ENCODE peak calls at places on chromosomes 12 and 14, in nine cellular contexts. One of them, this sample, is unnamed.

GRCh38 chr12:119154435-119154818 is 24.3 kb upstream of the HSPB8 start:
- DNase-seq in Panc1: no peak
- DNase-seq in CD8-positive, alpha-beta T cell: no peak
- DNase-seq in AG04450: no peak
- DNase-seq in pancreas: no peak
- DNase-seq in transverse colon: no peak
- DNase-seq in A549: peak
- DNase-seq in mammary epithelial cell: no peak
- DNase-seq in ascending aorta: no peak
- DNase-seq in this sample: no peak

GRCh38 chr14:92540472-92541048 is 27.0 kb downstream of the RIN3 start:
- DNase-seq in pancreas: peak
- DNase-seq in AG04450: peak
- DNase-seq in mammary epithelial cell: peak
- DNase-seq in A549: peak
- DNase-seq in Panc1: peak
- DNase-seq in ascending aorta: peak
- DNase-seq in CD8-positive, alpha-beta T cell: no peak
- DNase-seq in transverse colon: peak
- DNase-seq in this sample: peak

GRCh38 chr12:14418526-14418925 is 53.0 kb downstream of the ATF7IP start:
- DNase-seq in pancreas: no peak
- DNase-seq in mammary epithelial cell: peak
- DNase-seq in ascending aorta: no peak
- DNase-seq in Panc1: no peak
- DNase-seq in AG04450: no peak
- DNase-seq in CD8-positive, alpha-beta T cell: no peak
- DNase-seq in A549: no peak
- DNase-seq in transverse colon: no peak
- DNase-seq in this sample: no peak

GRCh38 chr12:97854477-97854876 is 391.9 kb downstream of the RMST start:
- DNase-seq in transverse colon: no peak
- DNase-seq in mammary epithelial cell: no peak
- DNase-seq in CD8-positive, alpha-beta T cell: no peak
- DNase-seq in AG04450: no peak
- DNase-seq in A549: no peak
- DNase-seq in Panc1: no peak
- DNase-seq in ascending aorta: no peak
- DNase-seq in pancreas: no peak
- DNase-seq in this sample: no peak

GRCh38 chr14:92651793-92652382 is 96.5 kb downstream of the LGMN start:
- DNase-seq in CD8-positive, alpha-beta T cell: peak
- DNase-seq in transverse colon: peak
- DNase-seq in A549: no peak
- DNase-seq in AG04450: no peak
- DNase-seq in pancreas: no peak
- DNase-seq in mammary epithelial cell: no peak
- DNase-seq in ascending aorta: peak
- DNase-seq in Panc1: no peak
- DNase-seq in this sample: no peak

GRCh38 chr12:96989916-96990315 is 82.9 kb downstream of the NEDD1 start:
- DNase-seq in pancreas: no peak
- DNase-seq in Panc1: no peak
- DNase-seq in A549: peak
- DNase-seq in AG04450: no peak
- DNase-seq in CD8-positive, alpha-beta T cell: no peak
- DNase-seq in ascending aorta: no peak
- DNase-seq in mammary epithelial cell: peak
- DNase-seq in transverse colon: no peak
- DNase-seq in this sample: no peak

GRCh38 chr12:56431850-56432249 is 17.4 kb downstream of the TIMELESS start:
- DNase-seq in A549: no peak
- DNase-seq in AG04450: no peak
- DNase-seq in transverse colon: no peak
- DNase-seq in mammary epithelial cell: no peak
- DNase-seq in CD8-positive, alpha-beta T cell: no peak
- DNase-seq in Panc1: no peak
- DNase-seq in ascending aorta: no peak
- DNase-seq in pancreas: no peak
- DNase-seq in this sample: no peak

GRCh38 chr12:84136862-84137367 is 775.7 kb downstream of the SLC6A15 start:
- DNase-seq in mammary epithelial cell: peak
- DNase-seq in ascending aorta: no peak
- DNase-seq in transverse colon: no peak
- DNase-seq in pancreas: no peak
- DNase-seq in A549: peak
- DNase-seq in AG04450: no peak
- DNase-seq in CD8-positive, alpha-beta T cell: no peak
- DNase-seq in Panc1: no peak
- DNase-seq in this sample: peak

GRCh38 chr12:65741662-65742480 is 82.4 kb upstream of the HMGA2 start:
- DNase-seq in CD8-positive, alpha-beta T cell: no peak
- DNase-seq in ascending aorta: no peak
- DNase-seq in AG04450: no peak
- DNase-seq in A549: peak
- DNase-seq in pancreas: no peak
- DNase-seq in transverse colon: peak
- DNase-seq in mammary epithelial cell: no peak
- DNase-seq in Panc1: no peak
- DNase-seq in this sample: peak

GRCh38 chr14:23382276-23382675 is 5.4 kb downstream of the CMTM5 start:
- DNase-seq in pancreas: no peak
- DNase-seq in ascending aorta: no peak
- DNase-seq in A549: no peak
- DNase-seq in mammary epithelial cell: no peak
- DNase-seq in CD8-positive, alpha-beta T cell: no peak
- DNase-seq in transverse colon: no peak
- DNase-seq in AG04450: no peak
- DNase-seq in Panc1: no peak
- DNase-seq in this sample: no peak

GRCh38 chr12:56634242-56634836 is 4.2 kb upstream of the BAZ2A start:
- DNase-seq in mammary epithelial cell: peak
- DNase-seq in transverse colon: peak
- DNase-seq in Panc1: no peak
- DNase-seq in A549: peak
- DNase-seq in CD8-positive, alpha-beta T cell: no peak
- DNase-seq in pancreas: peak
- DNase-seq in ascending aorta: peak
- DNase-seq in AG04450: no peak
- DNase-seq in this sample: peak

DNA sequence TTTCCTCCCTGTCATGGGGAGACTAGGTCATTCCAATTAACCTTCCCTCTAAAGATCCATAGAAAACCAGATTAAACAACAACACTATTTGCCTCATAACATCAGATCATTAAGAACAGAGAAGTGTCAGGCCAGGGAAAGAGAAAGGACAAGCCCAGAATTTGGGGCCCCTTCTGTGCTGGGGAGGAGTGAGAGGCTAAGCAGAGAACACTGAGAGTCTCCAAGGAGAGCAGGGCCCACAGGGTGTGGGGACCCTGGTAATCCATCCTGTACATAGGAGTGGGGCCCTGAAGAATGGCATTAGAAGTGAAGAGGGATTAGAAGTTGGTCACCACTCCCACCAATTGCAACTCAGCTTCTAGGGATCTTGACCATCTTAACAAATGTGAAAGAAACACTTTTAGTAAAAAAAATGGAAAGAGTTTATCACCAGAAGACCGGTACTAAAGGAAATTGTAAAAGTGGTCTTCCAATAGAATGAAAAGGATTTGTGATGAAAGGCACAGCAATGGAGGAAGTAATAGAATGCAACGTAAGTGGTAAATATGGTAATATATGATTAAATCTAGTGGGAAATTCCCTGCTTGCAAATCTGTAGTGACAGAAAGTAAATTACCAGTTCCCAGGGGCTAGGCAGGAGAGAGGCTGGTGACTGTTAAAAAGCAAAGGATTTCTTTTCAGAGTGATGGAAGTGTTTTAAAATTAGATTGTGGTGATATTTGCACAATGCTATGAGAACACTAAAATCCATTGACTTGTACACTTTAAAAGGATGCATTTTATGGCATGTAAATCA is 14.0 kb upstream of the TMTC1 start:
- DNase-seq in Panc1: no peak
- DNase-seq in AG04450: no peak
- DNase-seq in mammary epithelial cell: no peak
- DNase-seq in transverse colon: no peak
- DNase-seq in CD8-positive, alpha-beta T cell: no peak
- DNase-seq in ascending aorta: no peak
- DNase-seq in A549: no peak
- DNase-seq in pancreas: no peak
- DNase-seq in this sample: no peak
- H3K27ac ChIP-seq in Panc1: no peak
- H3K27ac ChIP-seq in AG04450: no peak
- H3K27ac ChIP-seq in mammary epithelial cell: no peak
- H3K27ac ChIP-seq in transverse colon: peak
- H3K27ac ChIP-seq in CD8-positive, alpha-beta T cell: no peak
- H3K27ac ChIP-seq in ascending aorta: peak
- H3K27ac ChIP-seq in A549: no peak
- H3K27ac ChIP-seq in pancreas: no peak
- H3K27ac ChIP-seq in this sample: no peak

GRCh38 chr12:11031307-11031706 is at the start of gene TAS2R31:
- DNase-seq in ascending aorta: no peak
- DNase-seq in Panc1: no peak
- DNase-seq in pancreas: no peak
- DNase-seq in mammary epithelial cell: no peak
- DNase-seq in AG04450: no peak
- DNase-seq in A549: no peak
- DNase-seq in CD8-positive, alpha-beta T cell: no peak
- DNase-seq in transverse colon: no peak
- DNase-seq in this sample: no peak

GRCh38 chr12:11022520-11022919 is at the start of gene TAS2R19:
- DNase-seq in ascending aorta: no peak
- DNase-seq in transverse colon: no peak
- DNase-seq in pancreas: no peak
- DNase-seq in CD8-positive, alpha-beta T cell: no peak
- DNase-seq in Panc1: no peak
- DNase-seq in mammary epithelial cell: no peak
- DNase-seq in AG04450: no peak
- DNase-seq in A549: no peak
- DNase-seq in this sample: no peak

GRCh38 chr12:11023387-11023786 is 967 bp upstream of the TAS2R19 start:
- DNase-seq in A549: no peak
- DNase-seq in transverse colon: no peak
- DNase-seq in pancreas: no peak
- DNase-seq in CD8-positive, alpha-beta T cell: no peak
- DNase-seq in mammary epithelial cell: no peak
- DNase-seq in ascending aorta: no peak
- DNase-seq in AG04450: no peak
- DNase-seq in Panc1: no peak
- DNase-seq in this sample: no peak

DNA sequence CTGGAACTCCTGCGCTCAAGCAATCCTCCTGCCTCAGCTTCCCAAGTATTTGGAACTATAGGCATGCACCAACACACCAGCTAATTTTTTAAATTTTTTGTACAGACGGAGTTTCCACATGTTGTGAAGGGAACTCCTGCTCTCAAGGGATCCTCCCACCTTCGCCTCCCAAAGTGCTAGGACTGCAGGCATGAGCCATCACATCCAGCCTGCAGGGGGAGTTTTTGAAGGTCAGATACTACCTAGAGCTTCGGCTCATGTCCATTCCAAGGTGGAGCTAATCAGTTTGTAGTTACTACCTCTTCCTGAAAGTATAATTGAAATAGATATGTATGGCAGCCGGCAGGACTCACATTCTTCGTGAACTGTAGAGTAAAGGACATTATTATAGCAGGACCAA is 3.7 kb upstream of the TAS2R19 start:
- DNase-seq in CD8-positive, alpha-beta T cell: no peak
- DNase-seq in transverse colon: no peak
- DNase-seq in A549: peak
- DNase-seq in ascending aorta: no peak
- DNase-seq in Panc1: no peak
- DNase-seq in pancreas: no peak
- DNase-seq in mammary epithelial cell: no peak
- DNase-seq in AG04450: no peak
- DNase-seq in this sample: no peak
- TF ChIP-seq CTCF in CD8-positive, alpha-beta T cell: no peak
- TF ChIP-seq CTCF in transverse colon: no peak
- TF ChIP-seq CTCF in A549: no peak
- TF ChIP-seq CTCF in ascending aorta: no peak
- TF ChIP-seq CTCF in Panc1: peak
- TF ChIP-seq CTCF in pancreas: no peak
- TF ChIP-seq CTCF in mammary epithelial cell: peak
- TF ChIP-seq CTCF in AG04450: no peak
- TF ChIP-seq CTCF in this sample: no peak

DNA sequence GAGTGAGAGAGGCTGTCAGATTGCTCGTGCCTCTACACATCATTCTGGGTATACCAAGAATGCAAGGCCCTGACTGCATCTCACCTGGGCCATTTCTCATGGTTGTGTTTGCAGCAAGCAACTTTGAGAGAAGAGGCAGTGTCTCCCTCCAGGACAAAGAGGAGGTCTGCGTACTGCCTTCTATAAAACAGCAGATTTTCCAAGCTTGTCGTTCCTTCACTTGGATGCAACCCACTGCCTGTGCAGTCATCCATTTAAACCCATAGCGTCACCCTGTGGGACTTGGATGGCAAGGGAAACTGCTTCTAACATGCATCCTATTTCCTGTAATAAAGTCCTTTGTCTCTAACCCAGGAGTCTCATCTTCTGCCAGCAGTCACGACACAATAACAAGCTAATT is 1.3 kb downstream of the POMT2 start:
- DNase-seq in pancreas: no peak
- DNase-seq in AG04450: no peak
- DNase-seq in ascending aorta: no peak
- DNase-seq in transverse colon: no peak
- DNase-seq in CD8-positive, alpha-beta T cell: no peak
- DNase-seq in Panc1: no peak
- DNase-seq in A549: no peak
- DNase-seq in mammary epithelial cell: no peak
- DNase-seq in this sample: no peak
- H3K27ac ChIP-seq in pancreas: no peak
- H3K27ac ChIP-seq in AG04450: no peak
- H3K27ac ChIP-seq in ascending aorta: no peak
- H3K27ac ChIP-seq in transverse colon: no peak
- H3K27ac ChIP-seq in CD8-positive, alpha-beta T cell: no peak
- H3K27ac ChIP-seq in Panc1: no peak
- H3K27ac ChIP-seq in A549: peak
- H3K27ac ChIP-seq in mammary epithelial cell: peak
- H3K27ac ChIP-seq in this sample: no peak

DNA sequence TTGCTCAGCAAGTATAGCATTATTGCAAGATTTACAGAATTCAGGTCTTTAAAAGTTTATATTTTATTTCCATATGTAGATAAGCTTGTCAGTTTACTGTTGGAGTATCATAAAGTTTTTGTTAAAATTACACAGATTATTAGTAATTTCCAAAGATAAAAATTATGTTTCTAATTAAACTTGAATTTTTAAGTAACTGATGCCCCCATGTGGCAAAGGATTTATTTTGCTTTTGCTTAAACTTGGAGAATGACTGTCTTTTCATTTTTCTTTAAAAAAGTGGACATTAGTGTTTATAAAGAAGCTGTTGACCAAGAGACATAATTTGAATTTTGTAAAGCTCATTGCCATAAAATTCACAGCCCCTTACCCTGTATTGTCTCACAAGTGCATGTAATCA is 45.8 kb downstream of the ETNK1 start:
- DNase-seq in transverse colon: no peak
- DNase-seq in CD8-positive, alpha-beta T cell: no peak
- DNase-seq in AG04450: no peak
- DNase-seq in mammary epithelial cell: no peak
- DNase-seq in A549: no peak
- DNase-seq in Panc1: no peak
- DNase-seq in pancreas: no peak
- DNase-seq in ascending aorta: no peak
- DNase-seq in this sample: no peak
- TF ChIP-seq CTCF in transverse colon: no peak
- TF ChIP-seq CTCF in CD8-positive, alpha-beta T cell: no peak
- TF ChIP-seq CTCF in AG04450: no peak
- TF ChIP-seq CTCF in mammary epithelial cell: peak
- TF ChIP-seq CTCF in A549: peak
- TF ChIP-seq CTCF in Panc1: peak
- TF ChIP-seq CTCF in pancreas: no peak
- TF ChIP-seq CTCF in ascending aorta: peak
- TF ChIP-seq CTCF in this sample: peak

GRCh38 chr12:112967306-112967705 is 11.0 kb upstream of the OAS2 start:
- DNase-seq in CD8-positive, alpha-beta T cell: no peak
- DNase-seq in AG04450: no peak
- DNase-seq in A549: no peak
- DNase-seq in pancreas: no peak
- DNase-seq in ascending aorta: no peak
- DNase-seq in Panc1: no peak
- DNase-seq in mammary epithelial cell: no peak
- DNase-seq in transverse colon: no peak
- DNase-seq in this sample: no peak
- H3K27ac ChIP-seq in CD8-positive, alpha-beta T cell: no peak
- H3K27ac ChIP-seq in AG04450: no peak
- H3K27ac ChIP-seq in A549: no peak
- H3K27ac ChIP-seq in pancreas: no peak
- H3K27ac ChIP-seq in ascending aorta: no peak
- H3K27ac ChIP-seq in Panc1: no peak
- H3K27ac ChIP-seq in mammary epithelial cell: no peak
- H3K27ac ChIP-seq in transverse colon: no peak
- H3K27ac ChIP-seq in this sample: no peak

This sample was measured in RWPE1.